ENCODE peak calls at places on chromosome 5, in ten cellular contexts. One of them, this sample, is unnamed.
A peak's percentile ranks its signal among the peaks of the same experiment; 100 is the strongest.

GRCh38 chr5:76074487-76074886 is 8.7 kb upstream of the SV2C start:
- DNase-seq in suprapubic skin: no peak
- DNase-seq in RWPE2: no peak
- DNase-seq in uterus: no peak
- DNase-seq in A549: no peak
- DNase-seq in stomach: peak; percentile 37
- DNase-seq in fibroblast of lung: no peak
- DNase-seq in thyroid gland: no peak
- DNase-seq in HCT116: no peak
- DNase-seq in heart left ventricle: no peak
- DNase-seq in this sample: no peak

GRCh38 chr5:132777209-132778069 is at the start of gene SEPTIN8:
- DNase-seq in RWPE2: no peak
- DNase-seq in fibroblast of lung: peak; percentile 40
- DNase-seq in HCT116: no peak
- DNase-seq in A549: peak; percentile 36
- DNase-seq in uterus: peak; percentile 70
- DNase-seq in suprapubic skin: no peak
- DNase-seq in heart left ventricle: peak; percentile 70
- DNase-seq in stomach: peak; percentile 55
- DNase-seq in thyroid gland: peak; percentile 59
- DNase-seq in this sample: peak; percentile 61

GRCh38 chr5:40572947-40573346 is 106.8 kb upstream of the PTGER4 start:
- DNase-seq in thyroid gland: no peak
- DNase-seq in suprapubic skin: no peak
- DNase-seq in stomach: no peak
- DNase-seq in fibroblast of lung: peak; percentile 23
- DNase-seq in A549: no peak
- DNase-seq in RWPE2: no peak
- DNase-seq in heart left ventricle: peak; percentile 40
- DNase-seq in HCT116: no peak
- DNase-seq in uterus: peak; percentile 27
- DNase-seq in this sample: no peak

GRCh38 chr5:141843156-141843927 is 34.9 kb downstream of the PCDH1 start:
- DNase-seq in heart left ventricle: no peak
- DNase-seq in thyroid gland: peak; percentile 56
- DNase-seq in RWPE2: no peak
- DNase-seq in fibroblast of lung: peak; percentile 34
- DNase-seq in HCT116: no peak
- DNase-seq in uterus: no peak
- DNase-seq in stomach: peak; percentile 63
- DNase-seq in A549: no peak
- DNase-seq in suprapubic skin: no peak
- DNase-seq in this sample: no peak

GRCh38 chr5:1517838-1518237 is 5.9 kb downstream of the LPCAT1 start:
- DNase-seq in RWPE2: peak; percentile 56
- DNase-seq in HCT116: no peak
- DNase-seq in A549: no peak
- DNase-seq in thyroid gland: no peak
- DNase-seq in uterus: peak; percentile 14
- DNase-seq in suprapubic skin: peak; percentile 76
- DNase-seq in heart left ventricle: no peak
- DNase-seq in fibroblast of lung: no peak
- DNase-seq in stomach: peak; percentile 23
- DNase-seq in this sample: peak; percentile 49

GRCh38 chr5:80254767-80255424 is 952 bp downstream of the SERINC5 start:
- DNase-seq in HCT116: no peak
- DNase-seq in stomach: peak; percentile 49
- DNase-seq in suprapubic skin: no peak
- DNase-seq in uterus: no peak
- DNase-seq in fibroblast of lung: peak; percentile 68
- DNase-seq in RWPE2: no peak
- DNase-seq in thyroid gland: no peak
- DNase-seq in A549: no peak
- DNase-seq in heart left ventricle: no peak
- DNase-seq in this sample: no peak

GRCh38 chr5:149999359-149999758 is 1.1 kb downstream of the TIGD6 start:
- DNase-seq in A549: no peak
- DNase-seq in HCT116: no peak
- DNase-seq in heart left ventricle: no peak
- DNase-seq in fibroblast of lung: no peak
- DNase-seq in thyroid gland: no peak
- DNase-seq in suprapubic skin: no peak
- DNase-seq in uterus: no peak
- DNase-seq in RWPE2: no peak
- DNase-seq in stomach: no peak
- DNase-seq in this sample: no peak

GRCh38 chr5:151739395-151739794 is 19.0 kb downstream of the ATOX1 start:
- DNase-seq in uterus: no peak
- DNase-seq in RWPE2: no peak
- DNase-seq in A549: no peak
- DNase-seq in suprapubic skin: no peak
- DNase-seq in HCT116: no peak
- DNase-seq in stomach: no peak
- DNase-seq in heart left ventricle: no peak
- DNase-seq in thyroid gland: no peak
- DNase-seq in fibroblast of lung: peak; percentile 60
- DNase-seq in this sample: no peak

GRCh38 chr5:17374157-17374556 is 123.9 kb upstream of the TAF11L2 start:
- DNase-seq in A549: peak; percentile 92
- DNase-seq in HCT116: no peak
- DNase-seq in fibroblast of lung: peak; percentile 86
- DNase-seq in stomach: no peak
- DNase-seq in heart left ventricle: no peak
- DNase-seq in uterus: no peak
- DNase-seq in thyroid gland: no peak
- DNase-seq in suprapubic skin: no peak
- DNase-seq in RWPE2: no peak
- DNase-seq in this sample: no peak

GRCh38 chr5:1815881-1816292 is 14.7 kb downstream of the NDUFS6 start:
- DNase-seq in HCT116: no peak
- DNase-seq in thyroid gland: no peak
- DNase-seq in heart left ventricle: no peak
- DNase-seq in A549: no peak
- DNase-seq in fibroblast of lung: no peak
- DNase-seq in suprapubic skin: peak; percentile 70
- DNase-seq in stomach: no peak
- DNase-seq in uterus: no peak
- DNase-seq in RWPE2: peak; percentile 45
- DNase-seq in this sample: no peak

GRCh38 chr5:14174235-14174636 is 31.1 kb downstream of the TRIO start:
- DNase-seq in HCT116: no peak
- DNase-seq in suprapubic skin: no peak
- DNase-seq in A549: no peak
- DNase-seq in thyroid gland: no peak
- DNase-seq in stomach: no peak
- DNase-seq in heart left ventricle: no peak
- DNase-seq in uterus: no peak
- DNase-seq in fibroblast of lung: no peak
- DNase-seq in RWPE2: no peak
- DNase-seq in this sample: no peak

GRCh38 chr5:14171091-14171490 is 27.9 kb downstream of the TRIO start:
- DNase-seq in fibroblast of lung: peak; percentile 59
- DNase-seq in uterus: no peak
- DNase-seq in heart left ventricle: no peak
- DNase-seq in RWPE2: no peak
- DNase-seq in stomach: no peak
- DNase-seq in HCT116: no peak
- DNase-seq in suprapubic skin: no peak
- DNase-seq in thyroid gland: no peak
- DNase-seq in A549: no peak
- DNase-seq in this sample: no peak

GRCh38 chr5:14171621-14172020 is 28.5 kb downstream of the TRIO start:
- DNase-seq in fibroblast of lung: peak; percentile 77
- DNase-seq in stomach: no peak
- DNase-seq in HCT116: no peak
- DNase-seq in A549: no peak
- DNase-seq in thyroid gland: no peak
- DNase-seq in uterus: no peak
- DNase-seq in heart left ventricle: no peak
- DNase-seq in RWPE2: no peak
- DNase-seq in suprapubic skin: no peak
- DNase-seq in this sample: peak; percentile 59

GRCh38 chr5:14173419-14174234 is 30.5 kb downstream of the TRIO start:
- DNase-seq in thyroid gland: no peak
- DNase-seq in HCT116: no peak
- DNase-seq in stomach: no peak
- DNase-seq in suprapubic skin: no peak
- DNase-seq in uterus: no peak
- DNase-seq in fibroblast of lung: no peak
- DNase-seq in RWPE2: no peak
- DNase-seq in A549: no peak
- DNase-seq in heart left ventricle: no peak
- DNase-seq in this sample: no peak

GRCh38 chr5:14172149-14172795 is 29.1 kb downstream of the TRIO start:
- DNase-seq in fibroblast of lung: no peak
- DNase-seq in stomach: no peak
- DNase-seq in uterus: no peak
- DNase-seq in suprapubic skin: no peak
- DNase-seq in heart left ventricle: no peak
- DNase-seq in RWPE2: no peak
- DNase-seq in HCT116: no peak
- DNase-seq in A549: no peak
- DNase-seq in thyroid gland: no peak
- DNase-seq in this sample: no peak
- H3K4me1 ChIP-seq in fibroblast of lung: peaks cover 40% of the 10 kb centered on the region
- H3K4me1 ChIP-seq in stomach: peaks cover 25% of the 10 kb centered on the region
- H3K4me1 ChIP-seq in uterus: peaks cover 16% of the 10 kb centered on the region
- H3K4me1 ChIP-seq in suprapubic skin: peaks cover 42% of the 10 kb centered on the region
- H3K4me1 ChIP-seq in heart left ventricle: peaks cover 53% of the 10 kb centered on the region
- H3K4me1 ChIP-seq in RWPE2: peaks cover 88% of the 10 kb centered on the region
- H3K4me1 ChIP-seq in HCT116: peaks cover 50% of the 10 kb centered on the region
- H3K4me1 ChIP-seq in A549: peaks cover 96% of the 10 kb centered on the region
- H3K4me1 ChIP-seq in thyroid gland: peaks cover 38% of the 10 kb centered on the region
- H3K4me1 ChIP-seq in this sample: no peaks in the 10 kb centered on the region

GRCh38 chr5:177369913-177370487 is 12.3 kb downstream of the RGS14 start:
- DNase-seq in HCT116: no peak
- DNase-seq in RWPE2: no peak
- DNase-seq in fibroblast of lung: no peak
- DNase-seq in heart left ventricle: no peak
- DNase-seq in suprapubic skin: no peak
- DNase-seq in A549: no peak
- DNase-seq in uterus: no peak
- DNase-seq in stomach: no peak
- DNase-seq in thyroid gland: no peak
- DNase-seq in this sample: peak; percentile 73

GRCh38 chr5:177371120-177371537 is 13.1 kb upstream of the SLC34A1 start:
- DNase-seq in heart left ventricle: no peak
- DNase-seq in uterus: no peak
- DNase-seq in RWPE2: no peak
- DNase-seq in suprapubic skin: no peak
- DNase-seq in HCT116: no peak
- DNase-seq in fibroblast of lung: no peak
- DNase-seq in thyroid gland: no peak
- DNase-seq in stomach: no peak
- DNase-seq in A549: no peak
- DNase-seq in this sample: no peak

GRCh38 chr5:177369050-177369912 is 11.6 kb downstream of the RGS14 start:
- DNase-seq in suprapubic skin: no peak
- DNase-seq in A549: peak; percentile 49
- DNase-seq in stomach: no peak
- DNase-seq in thyroid gland: no peak
- DNase-seq in uterus: no peak
- DNase-seq in fibroblast of lung: no peak
- DNase-seq in RWPE2: no peak
- DNase-seq in HCT116: no peak
- DNase-seq in heart left ventricle: no peak
- DNase-seq in this sample: no peak

GRCh38 chr5:177371705-177372533 is 12.3 kb upstream of the SLC34A1 start:
- DNase-seq in RWPE2: no peak
- DNase-seq in fibroblast of lung: no peak
- DNase-seq in thyroid gland: no peak
- DNase-seq in uterus: no peak
- DNase-seq in HCT116: no peak
- DNase-seq in stomach: no peak
- DNase-seq in suprapubic skin: no peak
- DNase-seq in heart left ventricle: no peak
- DNase-seq in A549: no peak
- DNase-seq in this sample: peak; percentile 71

GRCh38 chr5:177370488-177371119 is 12.9 kb downstream of the RGS14 start:
- DNase-seq in thyroid gland: peak; percentile 91
- DNase-seq in A549: peak; percentile 95
- DNase-seq in heart left ventricle: peak; percentile 76
- DNase-seq in HCT116: peak; percentile 94
- DNase-seq in uterus: peak; percentile 77
- DNase-seq in RWPE2: peak; percentile 97
- DNase-seq in fibroblast of lung: peak; percentile 86
- DNase-seq in stomach: peak; percentile 89
- DNase-seq in suprapubic skin: peak; percentile 88
- DNase-seq in this sample: peak; percentile 97
- TF ChIP-seq CTCF in thyroid gland: no peak
- TF ChIP-seq CTCF in A549: peak; percentile 51
- TF ChIP-seq CTCF in heart left ventricle: peak; percentile 36
- TF ChIP-seq CTCF in HCT116: peak; percentile 65
- TF ChIP-seq CTCF in uterus: peak; percentile 40
- TF ChIP-seq CTCF in RWPE2: peak; percentile 86
- TF ChIP-seq CTCF in fibroblast of lung: peak; percentile 37
- TF ChIP-seq CTCF in stomach: peak; percentile 46
- TF ChIP-seq CTCF in suprapubic skin: peak; percentile 47
- TF ChIP-seq CTCF in this sample: peak; percentile 69

GRCh38 chr5:143056331-143056689 is 286.1 kb downstream of the ARHGAP26 start:
- DNase-seq in uterus: no peak
- DNase-seq in suprapubic skin: no peak
- DNase-seq in HCT116: no peak
- DNase-seq in thyroid gland: no peak
- DNase-seq in fibroblast of lung: peak; percentile 52
- DNase-seq in heart left ventricle: no peak
- DNase-seq in RWPE2: no peak
- DNase-seq in A549: no peak
- DNase-seq in stomach: no peak
- DNase-seq in this sample: no peak
- H3K4me1 ChIP-seq in uterus: peaks cover 2% of the 10 kb centered on the region
- H3K4me1 ChIP-seq in suprapubic skin: peaks cover 21% of the 10 kb centered on the region
- H3K4me1 ChIP-seq in HCT116: peaks cover 4% of the 10 kb centered on the region
- H3K4me1 ChIP-seq in thyroid gland: peaks cover 11% of the 10 kb centered on the region
- H3K4me1 ChIP-seq in fibroblast of lung: peaks cover 35% of the 10 kb centered on the region
- H3K4me1 ChIP-seq in heart left ventricle: peaks cover 71% of the 10 kb centered on the region
- H3K4me1 ChIP-seq in RWPE2: peaks cover 47% of the 10 kb centered on the region
- H3K4me1 ChIP-seq in A549: peaks cover 38% of the 10 kb centered on the region
- H3K4me1 ChIP-seq in stomach: peaks cover 7% of the 10 kb centered on the region
- H3K4me1 ChIP-seq in this sample: no peaks in the 10 kb centered on the region

DNA sequence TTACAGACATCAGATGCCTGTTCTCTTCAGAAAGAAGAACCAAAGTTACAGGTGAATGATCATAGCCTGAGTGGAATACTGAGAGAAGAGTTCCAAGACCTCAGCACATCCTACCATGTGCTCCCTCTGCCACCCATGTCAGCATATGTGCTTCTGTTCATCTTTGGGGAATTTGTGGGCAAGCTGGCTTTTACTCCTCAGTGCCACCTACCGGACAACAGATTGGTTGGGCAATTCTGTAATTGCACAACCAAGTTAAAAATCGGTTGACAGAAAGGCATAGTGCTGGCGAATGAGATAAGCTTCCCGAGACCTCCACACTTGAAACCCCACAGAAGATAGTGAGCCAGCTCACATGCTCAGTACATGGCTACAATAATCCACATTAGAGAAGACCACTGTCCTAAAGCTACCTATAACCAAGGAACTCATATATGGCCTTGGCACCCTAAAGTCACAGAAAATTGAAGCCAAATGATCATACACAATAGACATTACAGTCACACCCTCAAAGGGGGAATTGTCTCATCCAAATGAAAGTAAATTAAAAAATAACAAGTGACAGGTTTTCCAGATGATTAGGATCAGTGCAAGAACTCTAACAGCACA is 1238.0 kb upstream of the NUDT12 start:
- DNase-seq in HCT116: peak; percentile 3
- DNase-seq in RWPE2: no peak
- DNase-seq in uterus: no peak
- DNase-seq in suprapubic skin: no peak
- DNase-seq in stomach: no peak
- DNase-seq in A549: peak; percentile 30
- DNase-seq in thyroid gland: no peak
- DNase-seq in fibroblast of lung: no peak
- DNase-seq in heart left ventricle: no peak
- DNase-seq in this sample: no peak
- TF ChIP-seq CTCF in HCT116: peak; percentile 38
- TF ChIP-seq CTCF in RWPE2: peak; percentile 76
- TF ChIP-seq CTCF in uterus: no peak
- TF ChIP-seq CTCF in suprapubic skin: no peak
- TF ChIP-seq CTCF in stomach: no peak
- TF ChIP-seq CTCF in A549: peak; percentile 20
- TF ChIP-seq CTCF in thyroid gland: no peak
- TF ChIP-seq CTCF in fibroblast of lung: no peak
- TF ChIP-seq CTCF in heart left ventricle: no peak
- TF ChIP-seq CTCF in this sample: no peak

This sample was measured in right lobe of liver.